ENCODE peak calls at places on chromosomes 12 and 14, in nine cellular contexts. C is NCI-H2081; L is SW 1271; M is HuH-7.5; U is epithelial cell of esophagus; Q is endothelial cell; X is neural progenitor cell; P is non-pigmented ciliary epithelial cell; Y is activated gamma-delta T cell treated with anti-CD3 and anti-CD28 coated beads, Interleukin-2, amount 50 U/mL, for 16 hours. J is an unnamed sample.

GRCh38 chr12:95339086-95339788 is 121.6 kb downstream of the VEZT start:
- DNase-seq in Y (no peak), M (no peak), P (no peak), Q (no peak), C (no peak), X (no peak), U (peak), L (no peak), J (no peak)

GRCh38 chr14:53354331-53354730 is 201.2 kb upstream of the DDHD1 start:
- DNase-seq in M (no peak), X (no peak), Q (no peak), P (no peak), Y (no peak), C (no peak), L (no peak), U (no peak), J (no peak)

GRCh38 chr12:109197327-109197726 is 80.9 kb downstream of the ACACB start:
- DNase-seq in M (no peak), X (no peak), Q (no peak), P (no peak), C (no peak), L (no peak), Y (no peak), U (peak), J (no peak)

GRCh38 chr12:6688543-6688999 is 604 bp downstream of the ZNF384 start:
- DNase-seq in L (no peak), U (no peak), Q (peak), M (no peak), Y (peak), X (no peak), C (peak), P (no peak), J (no peak)

GRCh38 chr12:111211910-111212757 is 156.8 kb downstream of the PHETA1 start:
- DNase-seq in U (no peak), Y (no peak), P (no peak), M (no peak), C (no peak), X (peak), L (no peak), Q (peak), J (no peak)

GRCh38 chr14:32711103-32711680 is 227.5 kb upstream of the NPAS3 start:
- DNase-seq in C (peak), X (peak), P (no peak), L (peak), Y (no peak), M (peak), Q (peak), U (peak), J (no peak)

GRCh38 chr14:49461529-49462401 is 124.4 kb downstream of the RPS29 start:
- DNase-seq in L (peak), X (peak), P (peak), U (peak), Y (peak), M (peak), Q (peak), C (peak), J (no peak)

GRCh38 chr12:41932470-41932991 is 212.1 kb downstream of the GXYLT1 start:
- DNase-seq in P (no peak), X (peak), Y (no peak), L (no peak), Q (peak), C (peak), M (peak), U (peak), J (peak)

GRCh38 chr14:104970231-104971068 is 7.7 kb downstream of the AHNAK2 start:
- DNase-seq in P (peak), U (peak), C (no peak), L (peak), M (no peak), Y (no peak), X (peak), Q (no peak), J (no peak)

GRCh38 chr12:45112306-45112705 is 61.4 kb upstream of the DBX2 start:
- DNase-seq in P (no peak), U (peak), C (no peak), M (no peak), X (no peak), Y (no peak), L (no peak), Q (no peak), J (no peak)

GRCh38 chr12:10167588-10167987 is 4.3 kb downstream of the OLR1 start:
- DNase-seq in X (no peak), M (no peak), P (no peak), Q (no peak), C (no peak), U (peak), L (no peak), Y (no peak), J (no peak)

GRCh38 chr14:76778546-76779215 is 17.4 kb downstream of the VASH1 start:
- DNase-seq in L (no peak), Y (no peak), X (no peak), Q (no peak), M (no peak), U (no peak), P (no peak), C (no peak), J (no peak)

GRCh38 chr12:45050751-45051489 is at the start of gene DBX2:
- DNase-seq in X (peak), Q (peak), Y (no peak), M (peak), P (no peak), C (peak), L (no peak), U (peak), J (no peak)

GRCh38 chr14:86540636-86541247 is 1010.8 kb downstream of the FLRT2 start:
- DNase-seq in Y (no peak), C (no peak), U (no peak), M (no peak), X (no peak), L (no peak), P (no peak), Q (no peak), J (no peak)

GRCh38 chr14:29668201-29668600 is 259.4 kb downstream of the PRKD1 start:
- DNase-seq in C (peak), P (no peak), U (no peak), L (no peak), Q (no peak), X (no peak), M (no peak), Y (no peak), J (no peak)

GRCh38 chr14:55339770-55340169 is 68.5 kb downstream of the FBXO34 start:
- DNase-seq in P (no peak), Q (no peak), X (no peak), Y (peak), L (no peak), M (no peak), U (peak), C (no peak), J (no peak)

GRCh38 chr14:50040401-50040775 is 76.0 kb downstream of the VCPKMT start:
- DNase-seq in P (no peak), M (no peak), Q (no peak), C (no peak), X (no peak), Y (no peak), U (peak), L (peak), J (no peak)

GRCh38 chr12:117590999-117591398 is 229.6 kb upstream of the NOS1 start:
- DNase-seq in Q (no peak), U (no peak), X (peak), L (no peak), P (no peak), Y (no peak), M (no peak), C (no peak), J (no peak)

GRCh38 chr12:128408669-128409068 is 141.7 kb downstream of the TMEM132C start:
- DNase-seq in L (no peak), X (peak), Q (no peak), U (no peak), C (no peak), M (no peak), P (no peak), Y (no peak), J (no peak)

GRCh38 chr12:121861549-121862254 is 3.0 kb upstream of the HPD start:
- DNase-seq in Q (no peak), P (no peak), Y (no peak), L (no peak), M (no peak), U (no peak), C (no peak), X (peak), J (no peak)

GRCh38 chr14:85948163-85948562 is 418.2 kb downstream of the FLRT2 start:
- DNase-seq in M (no peak), Y (no peak), Q (no peak), X (no peak), U (no peak), L (no peak), P (no peak), C (no peak), J (no peak)

GRCh38 chr14:65491274-65491673 is 78.7 kb downstream of the FUT8 start:
- DNase-seq in U (no peak), Q (no peak), Y (no peak), P (no peak), C (no peak), X (no peak), L (no peak), M (no peak), J (no peak)

GRCh38 chr14:32933943-32934890 is 4.5 kb upstream of the NPAS3 start:
- DNase-seq in C (peak), U (no peak), X (peak), M (peak), Y (no peak), P (no peak), L (no peak), Q (peak), J (no peak)

GRCh38 chr14:30656190-30656632 is 34.1 kb downstream of the SCFD1 start:
- DNase-seq in Q (peak), Y (no peak), C (peak), L (peak), M (peak), U (peak), P (no peak), X (peak), J (no peak)

GRCh38 chr14:80388980-80389711 is 177.8 kb upstream of the DIO2 start:
- DNase-seq in X (no peak), U (peak), M (no peak), Q (no peak), Y (no peak), C (no peak), L (peak), P (peak), J (no peak)

GRCh38 chr14:37515761-37516160 is 79.3 kb downstream of the FOXA1 start:
- DNase-seq in U (no peak), C (no peak), Q (no peak), X (no peak), M (no peak), Y (no peak), L (no peak), P (no peak), J (no peak)

GRCh38 chr12:132954471-132955048 is 1.5 kb downstream of the ZNF605 start:
- DNase-seq in P (no peak), M (no peak), Q (no peak), X (no peak), L (no peak), C (no peak), Y (no peak), U (no peak), J (no peak)

GRCh38 chr14:90536092-90536491 is 139.3 kb downstream of the CALM1 start:
- DNase-seq in U (no peak), L (no peak), Q (no peak), M (no peak), P (no peak), C (no peak), X (no peak), Y (no peak), J (peak)

GRCh38 chr12:109137055-109137454 is 20.7 kb downstream of the ACACB start:
- DNase-seq in X (no peak), Y (no peak), P (no peak), M (no peak), C (no peak), L (no peak), Q (no peak), U (no peak), J (no peak)